ENCODE peak calls at places on chromosomes 3 and 15, in eight cellular contexts. T, P, C, S, U, V, N and E are unnamed samples.

GRCh38 chr15:65512807-65513416 is 4.6 kb downstream of the DPP8 start:
- DNase-seq in C (no peak), U (no peak), P (no peak), V (no peak), S (no peak), T (peak; percentile 75), N (no peak), E (no peak)

GRCh38 chr3:10945683-10946287 is 46.8 kb upstream of the SLC6A1 start:
- DNase-seq in N (peak; percentile 32), C (peak; percentile 82), T (peak; percentile 59), U (peak; percentile 44), S (peak; percentile 90), V (peak; percentile 92), P (peak; percentile 71), E (no peak)

GRCh38 chr3:168249539-168250414 is 154.1 kb upstream of the GOLIM4 start:
- DNase-seq in U (peak; percentile 36), P (peak; percentile 47), N (peak; percentile 91), T (peak; percentile 78), S (peak; percentile 95), C (peak; percentile 91), V (peak; percentile 89), E (peak; percentile 55)

GRCh38 chr3:24332092-24332491 is 162.6 kb downstream of the THRB start:
- DNase-seq in N (no peak), U (no peak), P (no peak), T (no peak), S (no peak), C (no peak), V (no peak), E (no peak)

GRCh38 chr3:188747487-188747886 is 424.3 kb upstream of the TPRG1 start:
- DNase-seq in S (no peak), T (peak; percentile 5), P (no peak), U (no peak), C (no peak), V (no peak), N (no peak), E (no peak)

GRCh38 chr3:27507515-27508266 is 23.5 kb upstream of the SLC4A7 start:
- DNase-seq in C (no peak), T (no peak), U (no peak), S (no peak), N (no peak), P (no peak), V (no peak), E (peak; percentile 35)

GRCh38 chr3:106936337-106936736 is 440.9 kb upstream of the CCDC54 start:
- DNase-seq in T (no peak), S (no peak), V (no peak), N (no peak), U (no peak), P (no peak), C (no peak), E (no peak)

GRCh38 chr15:51888593-51889195 is 59.2 kb downstream of the TMOD3 start:
- DNase-seq in U (no peak), C (peak; percentile 17), P (peak; percentile 41), N (peak; percentile 21), S (peak; percentile 55), V (peak; percentile 57), T (peak; percentile 64), E (no peak)

GRCh38 chr3:23086366-23086765 is 116.8 kb upstream of the UBE2E2 start:
- DNase-seq in S (no peak), U (no peak), N (no peak), V (no peak), C (no peak), T (no peak), P (no peak), E (no peak)

GRCh38 chr3:195061756-195062655 is 209.0 kb downstream of the XXYLT1 start:
- DNase-seq in S (no peak), P (no peak), U (no peak), V (no peak), N (no peak), T (no peak), C (no peak), E (no peak)

GRCh38 chr15:69939513-69940440 is 157.9 kb downstream of the TLE3 start:
- DNase-seq in T (no peak), S (peak; percentile 80), V (no peak), U (no peak), P (no peak), N (peak; percentile 51), C (peak; percentile 19), E (no peak)

GRCh38 chr3:152968388-152969024 is 133.6 kb downstream of the P2RY1 start:
- DNase-seq in U (no peak), S (no peak), C (no peak), P (no peak), N (no peak), V (no peak), T (peak; percentile 87), E (peak; percentile 33)

GRCh38 chr3:184685646-184686045 is 26.2 kb downstream of the MAGEF1 start:
- DNase-seq in C (peak; percentile 62), N (no peak), P (no peak), U (no peak), V (peak; percentile 28), T (no peak), S (peak; percentile 53), E (no peak)

GRCh38 chr3:187238239-187238638 is 41.0 kb downstream of the RTP1 start:
- DNase-seq in U (no peak), T (no peak), P (no peak), S (no peak), N (no peak), V (no peak), C (no peak), E (no peak)

GRCh38 chr3:111336511-111336910 is 205.5 kb upstream of the CD96 start:
- DNase-seq in N (no peak), P (no peak), T (peak; percentile 19), S (no peak), C (no peak), U (no peak), V (peak; percentile 20), E (no peak)

GRCh38 chr3:23246651-23247050 is 43.5 kb downstream of the UBE2E2 start:
- DNase-seq in V (no peak), T (no peak), C (no peak), U (no peak), P (no peak), N (no peak), S (no peak), E (no peak)

DNA sequence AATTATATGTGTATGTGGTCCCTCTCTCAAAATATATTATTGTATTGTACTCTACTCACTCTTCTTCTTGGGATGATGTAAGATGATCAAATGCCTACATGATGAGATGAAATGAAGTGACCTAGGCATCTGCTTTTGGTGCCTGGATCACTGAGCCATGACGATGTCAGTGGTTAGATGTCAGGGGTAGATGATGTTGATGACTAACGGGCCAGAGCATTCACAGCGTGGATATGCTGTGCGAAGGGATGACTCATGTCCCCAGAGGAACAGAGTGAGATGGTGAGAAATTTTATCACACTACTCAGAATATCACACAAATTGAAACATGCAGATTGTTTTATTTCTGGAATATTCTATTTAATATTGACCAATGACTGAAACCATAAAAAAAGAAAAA is 233.9 kb upstream of the CADM2 start:
- DNase-seq in T (peak; percentile 43), N (no peak), S (no peak), P (no peak), U (no peak), C (peak; percentile 10), V (no peak), E (peak; percentile 12)
- H3K9me2 ChIP-seq in T (no peaks in the 10 kb centered on the region), N (no peaks in the 10 kb centered on the region), S (no peaks in the 10 kb centered on the region), P (no peaks in the 10 kb centered on the region), U (no peaks in the 10 kb centered on the region), C (no peaks in the 10 kb centered on the region), V (no peaks in the 10 kb centered on the region), E (no peaks in the 10 kb centered on the region)

DNA sequence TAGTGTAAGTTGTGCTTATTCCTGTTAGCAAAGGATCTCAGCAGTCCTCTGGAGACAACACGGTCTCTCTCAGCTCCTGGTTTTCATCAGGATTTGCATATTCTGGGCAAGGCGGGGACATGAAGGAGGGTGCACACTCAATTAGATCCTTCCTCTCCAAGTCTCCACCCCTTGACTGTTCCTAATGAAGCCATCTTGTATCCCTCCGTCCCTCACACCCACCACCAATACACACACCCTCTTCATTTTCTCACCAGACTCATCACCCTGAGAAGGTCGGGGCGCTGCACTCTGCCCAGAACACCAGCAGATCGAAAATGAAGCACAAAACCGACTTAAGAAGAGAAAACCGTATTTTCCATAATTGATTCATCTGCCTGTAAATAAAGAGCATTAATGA is 63.7 kb downstream of the MRPL46 start:
- DNase-seq in N (no peak), U (no peak), C (no peak), V (no peak), T (no peak), S (peak; percentile 32), P (peak; percentile 38), E (no peak)
- H3K4me3 ChIP-seq in N (no peak overlapping the region), U (no peak overlapping the region), C (no peak overlapping the region), V (no peak overlapping the region), T (no peak overlapping the region), S (no peak overlapping the region), P (peak overlapping the region; percentile 2), E (no peak overlapping the region)

GRCh38 chr3:100993309-100993708 is at the start of gene ABI3BP:
- DNase-seq in C (peak; percentile 86), P (no peak), T (peak; percentile 95), S (no peak), N (no peak), V (peak; percentile 56), U (peak; percentile 29), E (peak; percentile 60)
- H3K4me2 ChIP-seq in C (peak within 1 kb of the TSS; percentile 72), P (no peak within 1 kb of the TSS), T (peak within 1 kb of the TSS; percentile 91), S (no peak within 1 kb of the TSS), N (no peak within 1 kb of the TSS), V (peak within 1 kb of the TSS; percentile 55), U (peak within 1 kb of the TSS; percentile 24), E (no peak within 1 kb of the TSS)

GRCh38 chr15:40345225-40345866 is 4.6 kb upstream of the CCDC9B start:
- DNase-seq in T (no peak), N (no peak), C (no peak), U (no peak), P (no peak), V (no peak), S (no peak), E (no peak)

GRCh38 chr15:40346579-40347558 is 4.0 kb upstream of the PHGR1 start:
- DNase-seq in V (no peak), T (no peak), S (no peak), N (no peak), C (no peak), U (no peak), P (no peak), E (no peak)

GRCh38 chr15:40344631-40345120 is 3.9 kb upstream of the CCDC9B start:
- DNase-seq in V (peak; percentile 87), C (peak; percentile 76), U (no peak), T (peak; percentile 84), N (peak; percentile 60), S (peak; percentile 89), P (peak; percentile 71), E (peak; percentile 44)

GRCh38 chr15:40347559-40348470 is 3.0 kb upstream of the PHGR1 start:
- DNase-seq in V (no peak), C (peak; percentile 75), U (no peak), P (no peak), T (no peak), N (no peak), S (no peak), E (peak; percentile 79)

DNA sequence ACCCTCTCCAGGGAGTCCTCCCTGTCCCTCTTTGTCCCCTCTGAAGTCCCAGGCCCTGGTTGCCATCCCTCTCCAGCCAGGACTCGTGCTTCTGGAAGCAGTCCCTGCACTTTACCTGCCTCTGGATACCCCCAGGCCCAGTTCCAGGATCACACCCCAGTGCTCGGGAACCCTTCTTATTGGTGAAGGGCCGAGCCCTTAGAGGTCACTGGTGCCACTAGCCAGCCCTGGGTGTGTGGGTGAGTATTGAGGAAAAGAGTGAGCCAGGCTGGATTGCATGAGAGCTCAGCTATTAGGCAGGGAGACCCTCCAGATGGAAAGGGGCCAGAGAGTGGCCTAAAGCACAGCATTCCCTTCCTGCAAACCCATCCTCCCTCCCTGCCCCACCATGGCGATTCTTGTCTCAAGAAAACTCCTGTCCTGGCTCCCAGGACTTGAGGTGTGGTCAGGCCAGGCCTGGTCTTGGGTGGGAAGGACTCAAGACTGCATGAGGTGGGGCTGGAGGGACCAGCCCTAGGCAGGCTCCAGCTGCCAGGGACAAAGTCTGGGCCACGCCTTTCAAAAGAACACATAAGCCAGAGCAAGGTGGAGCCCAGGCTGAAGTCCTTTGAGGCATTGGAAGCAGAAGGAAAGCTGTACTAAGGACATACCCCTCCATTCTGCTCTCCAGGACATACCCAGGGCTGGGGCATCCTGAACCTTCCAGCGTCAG is 4.8 kb upstream of the PHGR1 start:
- DNase-seq in N (no peak), S (no peak), V (no peak), C (peak; percentile 82), P (no peak), T (no peak), U (no peak), E (no peak)
- H3K9me2 ChIP-seq in N (no peaks in the 10 kb centered on the region), S (no peaks in the 10 kb centered on the region), V (no peaks in the 10 kb centered on the region), C (no peaks in the 10 kb centered on the region), P (no peaks in the 10 kb centered on the region), T (no peaks in the 10 kb centered on the region), U (no peaks in the 10 kb centered on the region), E (no peaks in the 10 kb centered on the region)